ENCODE peak calls at places on chromosome X, in seven cellular contexts. J, S, Z, N, X, C and Q are unnamed samples.

GRCh38 chrX:24928114-24928513 is 87.7 kb downstream of the ARX start:
- DNase-seq in X (no peak), S (no peak), C (no peak), J (no peak), N (no peak), Z (no peak), Q (no peak)

GRCh38 chrX:27336466-27337091 is 126.6 kb downstream of the PPP4R3C start:
- DNase-seq in Z (no peak), N (peak), J (peak), S (no peak), X (no peak), C (peak), Q (no peak)

GRCh38 chrX:13428055-13428786 is 108.4 kb upstream of the ATXN3L start:
- DNase-seq in Z (no peak), S (no peak), N (peak), X (peak), J (peak), C (peak), Q (no peak)

GRCh38 chrX:153611298-153612095 is 12.6 kb upstream of the CCNQ start:
- DNase-seq in X (no peak), S (no peak), C (no peak), Z (no peak), J (no peak), N (no peak), Q (no peak)

GRCh38 chrX:73683236-73683859 is 120.4 kb downstream of the CHIC1 start:
- DNase-seq in X (peak), C (no peak), Z (no peak), J (no peak), N (no peak), S (no peak), Q (no peak)

GRCh38 chrX:7941390-7942042 is 14.3 kb upstream of the PNPLA4 start:
- DNase-seq in J (peak), C (peak), S (no peak), X (no peak), N (peak), Z (no peak), Q (no peak)

GRCh38 chrX:43971966-43972961 is 926 bp downstream of the NDP start:
- DNase-seq in S (no peak), J (no peak), N (peak), Z (no peak), X (peak), C (no peak), Q (no peak)

GRCh38 chrX:153645921-153646481 is 1.0 kb upstream of the DUSP9 start:
- DNase-seq in Z (no peak), C (no peak), N (no peak), X (no peak), J (no peak), S (no peak), Q (no peak)

GRCh38 chrX:40279762-40280161 is 182.0 kb upstream of the BCOR start:
- DNase-seq in J (no peak), X (no peak), C (no peak), N (no peak), Z (no peak), S (no peak), Q (no peak)

GRCh38 chrX:21764043-21764442 is 6.1 kb upstream of the SMPX start:
- DNase-seq in Z (no peak), S (no peak), C (no peak), X (no peak), N (no peak), J (peak), Q (no peak)

GRCh38 chrX:10467793-10468192 is 152.6 kb downstream of the MID1 start:
- DNase-seq in J (no peak), S (no peak), Z (no peak), X (peak), N (peak), C (peak), Q (no peak)

GRCh38 chrX:153460826-153461225 is 9.6 kb downstream of the HAUS7 start:
- DNase-seq in S (no peak), X (no peak), N (peak), C (peak), J (no peak), Z (no peak), Q (no peak)

GRCh38 chrX:125132274-125132673 is 187.4 kb upstream of the TEX13C start:
- DNase-seq in N (peak), S (no peak), X (no peak), C (peak), J (peak), Z (no peak), Q (no peak)
- TF ChIP-seq CTCF in N (peak), S (peak), X (no peak), C (peak), J (peak), Z (peak), Q (peak)

GRCh38 chrX:138775501-138775900 is 64.0 kb upstream of the FGF13 start:
- DNase-seq in J (peak), C (peak), N (peak), X (peak), Z (no peak), S (no peak), Q (no peak)

DNA sequence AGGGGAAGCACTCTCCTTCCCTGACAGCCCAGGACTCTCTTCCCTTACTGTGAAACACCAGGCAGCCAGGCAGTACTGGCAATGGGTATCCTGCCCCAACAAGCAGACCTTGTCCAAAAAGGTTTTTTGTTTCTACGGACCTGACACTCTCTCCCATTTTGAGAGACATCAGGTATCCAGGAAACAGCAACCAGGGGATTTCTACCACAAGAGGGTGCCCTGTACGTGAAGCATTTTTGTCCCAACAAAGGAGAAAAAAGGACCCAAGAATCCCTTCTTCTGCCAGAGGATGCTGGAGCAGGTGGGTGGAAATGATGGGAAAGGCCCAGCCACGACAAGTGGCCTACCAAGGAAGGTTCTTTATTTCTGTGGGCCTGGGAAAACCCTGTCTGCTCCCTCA is 65.7 kb upstream of the FGF13 start:
- DNase-seq in C (no peak), Z (no peak), N (no peak), J (no peak), X (no peak), S (no peak), Q (no peak)
- TF ChIP-seq CTCF in C (no peak), Z (peak), N (no peak), J (peak), X (no peak), S (no peak), Q (peak)

GRCh38 chrX:85977218-85977617 is 70.1 kb downstream of the CHM start:
- DNase-seq in X (no peak), C (no peak), J (no peak), N (no peak), Z (no peak), S (no peak), Q (no peak)
- TF ChIP-seq CTCF in X (no peak), C (no peak), J (no peak), N (no peak), Z (no peak), S (no peak), Q (no peak)

GRCh38 chrX:48833531-48834138 is 1.8 kb downstream of the PCSK1N start:
- DNase-seq in X (no peak), C (peak), N (no peak), Z (no peak), J (no peak), S (no peak), Q (no peak)

GRCh38 chrX:48829016-48829735 is 2.9 kb downstream of the ERAS start:
- DNase-seq in X (no peak), Z (no peak), J (no peak), N (no peak), C (no peak), S (no peak), Q (no peak)

GRCh38 chrX:48831909-48832291 is 3.5 kb downstream of the PCSK1N start:
- DNase-seq in X (no peak), N (no peak), J (no peak), S (no peak), C (no peak), Z (no peak), Q (no peak)

GRCh38 chrX:48834383-48834709 is 1.1 kb downstream of the PCSK1N start:
- DNase-seq in J (no peak), X (no peak), Z (no peak), S (no peak), N (no peak), C (no peak), Q (no peak)

DNA sequence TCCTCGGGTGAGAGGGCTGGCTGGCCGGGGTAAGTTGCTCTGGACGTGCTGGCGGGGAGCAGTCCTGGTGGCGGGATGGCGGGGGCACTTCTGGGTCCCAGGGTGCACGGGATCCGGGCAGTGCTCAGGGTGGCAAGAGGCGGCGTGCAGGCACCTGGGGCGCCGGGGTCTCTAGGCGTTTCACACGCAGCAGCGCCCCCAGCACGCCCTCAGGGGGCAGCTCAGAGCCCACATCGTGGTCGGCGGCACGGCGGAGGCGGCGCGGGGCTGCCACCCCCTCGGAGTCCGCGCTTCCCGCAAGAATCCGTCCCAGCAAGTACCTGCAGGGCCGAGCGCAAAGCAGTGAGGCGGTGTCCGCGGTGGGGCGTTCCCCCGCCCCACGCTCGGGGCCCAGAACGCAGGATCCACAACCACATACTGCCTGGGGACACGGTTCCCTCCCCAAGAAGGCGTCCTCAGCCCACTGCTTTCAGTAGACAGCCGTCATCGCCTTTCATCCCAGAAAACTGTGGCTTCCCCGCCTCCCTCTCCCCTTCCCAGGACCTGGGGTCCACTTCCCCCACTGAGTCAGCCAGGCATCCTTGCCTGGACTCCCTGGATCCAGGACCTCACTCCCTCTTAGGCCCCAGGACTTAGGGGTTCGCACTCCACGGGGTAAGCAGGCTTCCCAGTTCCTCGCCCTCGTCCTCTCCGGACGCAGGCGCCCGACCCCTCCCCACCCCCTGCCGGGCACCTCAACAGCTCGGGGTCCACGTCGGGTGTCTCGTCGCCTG is 4.1 kb downstream of the PCSK1N start:
- DNase-seq in N (no peak), C (no peak), X (no peak), J (no peak), Z (no peak), S (no peak), Q (no peak)
- TF ChIP-seq CTCF in N (no peak), C (no peak), X (no peak), J (no peak), Z (no peak), S (no peak), Q (no peak)

DNA sequence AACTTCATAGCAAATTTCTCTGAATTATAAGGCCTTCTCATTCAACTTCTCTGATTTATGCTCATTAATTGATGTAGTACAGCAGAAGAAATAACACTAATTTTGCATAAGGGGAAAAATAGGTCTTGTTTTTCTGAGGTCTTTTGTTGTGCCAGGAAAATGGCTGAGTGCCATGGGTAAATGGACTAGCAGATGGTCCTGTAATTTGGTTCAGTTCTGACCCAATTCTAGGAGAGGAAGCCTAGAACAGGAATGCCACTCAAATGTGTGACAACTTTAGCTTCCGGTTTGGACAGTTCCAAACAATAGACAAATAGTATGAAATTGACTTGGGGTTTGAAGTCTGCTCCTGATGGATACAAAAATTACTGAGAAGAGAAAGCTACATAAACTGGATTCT is 6.2 kb downstream of the RAB9B start:
- DNase-seq in X (no peak), Z (no peak), S (no peak), C (no peak), N (no peak), J (no peak), Q (no peak)
- TF ChIP-seq CTCF in X (no peak), Z (no peak), S (no peak), C (no peak), N (no peak), J (no peak), Q (no peak)

GRCh38 chrX:144334577-144334976 is 450.7 kb downstream of the UBE2NL start:
- DNase-seq in S (no peak), X (no peak), N (no peak), C (peak), J (no peak), Z (no peak), Q (no peak)
- TF ChIP-seq CTCF in S (no peak), X (no peak), N (no peak), C (peak), J (no peak), Z (peak), Q (no peak)

DNA sequence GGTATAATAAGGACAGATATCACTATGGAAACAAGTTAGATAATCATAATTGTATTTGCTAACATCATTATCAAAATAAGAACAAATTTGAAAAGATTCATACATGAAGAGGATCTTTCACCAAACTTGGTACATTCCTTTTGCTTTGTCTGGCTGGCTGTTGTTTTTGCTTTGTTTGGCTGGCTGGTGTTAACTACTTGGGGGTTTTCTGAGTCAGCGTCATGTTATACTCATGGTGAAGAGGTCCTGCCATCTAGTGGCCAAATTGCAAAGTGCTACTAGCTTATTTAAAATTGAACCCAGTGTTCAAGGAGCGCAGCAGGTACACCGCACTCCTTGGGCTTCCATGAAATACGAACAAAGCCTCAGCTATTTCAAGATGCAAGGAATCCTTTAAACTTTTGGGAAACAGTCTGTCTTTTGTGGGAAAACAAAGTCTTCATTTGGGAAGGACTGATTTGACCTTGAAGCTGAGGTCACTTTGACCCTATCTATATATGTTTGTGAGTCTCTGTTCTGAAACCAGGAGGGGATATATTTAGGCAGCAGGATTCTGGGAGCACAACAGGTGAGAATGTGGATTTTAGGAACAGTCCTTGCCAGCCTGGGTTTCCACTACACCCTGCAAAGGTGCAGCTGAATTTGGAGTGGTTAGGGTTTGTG is 129.7 kb downstream of the PLS3 start:
- DNase-seq in C (peak), J (peak), S (no peak), Z (peak), N (peak), X (peak), Q (peak)
- TF ChIP-seq CTCF in C (peak), J (peak), S (peak), Z (peak), N (peak), X (peak), Q (peak)